ENCODE peak calls at places on chromosomes 1 and 21, in seven cellular contexts. One of them, this sample, is unnamed.

GRCh38 chr1:85109475-85109874 is 61.2 kb upstream of the MCOLN3 start:
- DNase-seq in choroid plexus epithelial cell: peak; percentile 86
- DNase-seq in HL-60: no peak
- DNase-seq in left ventricle myocardium inferior: peak; percentile 26
- DNase-seq in HT1080: peak; percentile 57
- DNase-seq in stimulated activated naive CD8-positive, alpha-beta T cell treated with anti-CD3 and anti-CD28 coated beads, Interleukin-15, Interleukin-2, amounts not matched to agents 100 U/mL and 50 U/mL, for 24 hours: peak; percentile 28
- DNase-seq in naive thymus-derived CD8-positive, alpha-beta T cell: peak; percentile 76
- DNase-seq in this sample: peak; percentile 58

GRCh38 chr1:241627453-241628329 is 12.5 kb downstream of the CHML start:
- DNase-seq in choroid plexus epithelial cell: peak; percentile 92
- DNase-seq in HL-60: no peak
- DNase-seq in left ventricle myocardium inferior: no peak
- DNase-seq in HT1080: peak; percentile 66
- DNase-seq in stimulated activated naive CD8-positive, alpha-beta T cell treated with anti-CD3 and anti-CD28 coated beads, Interleukin-15, Interleukin-2, amounts not matched to agents 100 U/mL and 50 U/mL, for 24 hours: peak; percentile 20
- DNase-seq in naive thymus-derived CD8-positive, alpha-beta T cell: peak; percentile 78
- DNase-seq in this sample: no peak

GRCh38 chr1:213678348-213678747 is 309.4 kb upstream of the PROX1 start:
- DNase-seq in choroid plexus epithelial cell: no peak
- DNase-seq in HL-60: no peak
- DNase-seq in left ventricle myocardium inferior: no peak
- DNase-seq in HT1080: no peak
- DNase-seq in stimulated activated naive CD8-positive, alpha-beta T cell treated with anti-CD3 and anti-CD28 coated beads, Interleukin-15, Interleukin-2, amounts not matched to agents 100 U/mL and 50 U/mL, for 24 hours: no peak
- DNase-seq in naive thymus-derived CD8-positive, alpha-beta T cell: no peak
- DNase-seq in this sample: no peak

GRCh38 chr1:237235080-237235479 is 193.1 kb downstream of the RYR2 start:
- DNase-seq in choroid plexus epithelial cell: no peak
- DNase-seq in HL-60: no peak
- DNase-seq in left ventricle myocardium inferior: no peak
- DNase-seq in HT1080: no peak
- DNase-seq in stimulated activated naive CD8-positive, alpha-beta T cell treated with anti-CD3 and anti-CD28 coated beads, Interleukin-15, Interleukin-2, amounts not matched to agents 100 U/mL and 50 U/mL, for 24 hours: no peak
- DNase-seq in naive thymus-derived CD8-positive, alpha-beta T cell: no peak
- DNase-seq in this sample: peak; percentile 71

GRCh38 chr1:41769068-41769467 is 149.7 kb downstream of the HIVEP3 start:
- DNase-seq in choroid plexus epithelial cell: peak; percentile 48
- DNase-seq in HL-60: no peak
- DNase-seq in left ventricle myocardium inferior: no peak
- DNase-seq in HT1080: no peak
- DNase-seq in stimulated activated naive CD8-positive, alpha-beta T cell treated with anti-CD3 and anti-CD28 coated beads, Interleukin-15, Interleukin-2, amounts not matched to agents 100 U/mL and 50 U/mL, for 24 hours: no peak
- DNase-seq in naive thymus-derived CD8-positive, alpha-beta T cell: no peak
- DNase-seq in this sample: no peak

GRCh38 chr1:154608522-154609294 is 722 bp upstream of the ADAR start:
- DNase-seq in choroid plexus epithelial cell: peak; percentile 69
- DNase-seq in HL-60: no peak
- DNase-seq in left ventricle myocardium inferior: peak; percentile 27
- DNase-seq in HT1080: peak; percentile 45
- DNase-seq in stimulated activated naive CD8-positive, alpha-beta T cell treated with anti-CD3 and anti-CD28 coated beads, Interleukin-15, Interleukin-2, amounts not matched to agents 100 U/mL and 50 U/mL, for 24 hours: peak; percentile 48
- DNase-seq in naive thymus-derived CD8-positive, alpha-beta T cell: peak; percentile 65
- DNase-seq in this sample: peak; percentile 30

GRCh38 chr1:33241866-33242265 is 14.4 kb upstream of the ZNF362 start:
- DNase-seq in choroid plexus epithelial cell: no peak
- DNase-seq in HL-60: no peak
- DNase-seq in left ventricle myocardium inferior: no peak
- DNase-seq in HT1080: no peak
- DNase-seq in stimulated activated naive CD8-positive, alpha-beta T cell treated with anti-CD3 and anti-CD28 coated beads, Interleukin-15, Interleukin-2, amounts not matched to agents 100 U/mL and 50 U/mL, for 24 hours: no peak
- DNase-seq in naive thymus-derived CD8-positive, alpha-beta T cell: no peak
- DNase-seq in this sample: no peak

GRCh38 chr1:156746716-156747631 is 4.5 kb downstream of the HDGF start:
- DNase-seq in choroid plexus epithelial cell: peak; percentile 95
- DNase-seq in HL-60: peak; percentile 79
- DNase-seq in left ventricle myocardium inferior: peak; percentile 93
- DNase-seq in HT1080: peak; percentile 89
- DNase-seq in stimulated activated naive CD8-positive, alpha-beta T cell treated with anti-CD3 and anti-CD28 coated beads, Interleukin-15, Interleukin-2, amounts not matched to agents 100 U/mL and 50 U/mL, for 24 hours: peak; percentile 78
- DNase-seq in naive thymus-derived CD8-positive, alpha-beta T cell: peak; percentile 85
- DNase-seq in this sample: peak; percentile 91

GRCh38 chr1:48946070-48946469 is 169.4 kb upstream of the BEND5 start:
- DNase-seq in choroid plexus epithelial cell: no peak
- DNase-seq in HL-60: no peak
- DNase-seq in left ventricle myocardium inferior: no peak
- DNase-seq in HT1080: no peak
- DNase-seq in stimulated activated naive CD8-positive, alpha-beta T cell treated with anti-CD3 and anti-CD28 coated beads, Interleukin-15, Interleukin-2, amounts not matched to agents 100 U/mL and 50 U/mL, for 24 hours: no peak
- DNase-seq in naive thymus-derived CD8-positive, alpha-beta T cell: no peak
- DNase-seq in this sample: no peak

GRCh38 chr1:230407351-230407750 is 18.8 kb downstream of the PGBD5 start:
- DNase-seq in choroid plexus epithelial cell: no peak
- DNase-seq in HL-60: no peak
- DNase-seq in left ventricle myocardium inferior: no peak
- DNase-seq in HT1080: no peak
- DNase-seq in stimulated activated naive CD8-positive, alpha-beta T cell treated with anti-CD3 and anti-CD28 coated beads, Interleukin-15, Interleukin-2, amounts not matched to agents 100 U/mL and 50 U/mL, for 24 hours: no peak
- DNase-seq in naive thymus-derived CD8-positive, alpha-beta T cell: no peak
- DNase-seq in this sample: no peak

GRCh38 chr1:53417003-53417402 is 42.2 kb upstream of the DMRTB1 start:
- DNase-seq in choroid plexus epithelial cell: no peak
- DNase-seq in HL-60: no peak
- DNase-seq in left ventricle myocardium inferior: no peak
- DNase-seq in HT1080: no peak
- DNase-seq in stimulated activated naive CD8-positive, alpha-beta T cell treated with anti-CD3 and anti-CD28 coated beads, Interleukin-15, Interleukin-2, amounts not matched to agents 100 U/mL and 50 U/mL, for 24 hours: no peak
- DNase-seq in naive thymus-derived CD8-positive, alpha-beta T cell: no peak
- DNase-seq in this sample: no peak

GRCh38 chr1:203128691-203129500 is 1.4 kb downstream of the ADORA1 start:
- DNase-seq in choroid plexus epithelial cell: no peak
- DNase-seq in HL-60: no peak
- DNase-seq in left ventricle myocardium inferior: no peak
- DNase-seq in HT1080: no peak
- DNase-seq in stimulated activated naive CD8-positive, alpha-beta T cell treated with anti-CD3 and anti-CD28 coated beads, Interleukin-15, Interleukin-2, amounts not matched to agents 100 U/mL and 50 U/mL, for 24 hours: no peak
- DNase-seq in naive thymus-derived CD8-positive, alpha-beta T cell: no peak
- DNase-seq in this sample: no peak

GRCh38 chr1:204350857-204351573 is 8.7 kb downstream of the PLEKHA6 start:
- DNase-seq in choroid plexus epithelial cell: peak; percentile 82
- DNase-seq in HL-60: no peak
- DNase-seq in left ventricle myocardium inferior: peak; percentile 81
- DNase-seq in HT1080: peak; percentile 10
- DNase-seq in stimulated activated naive CD8-positive, alpha-beta T cell treated with anti-CD3 and anti-CD28 coated beads, Interleukin-15, Interleukin-2, amounts not matched to agents 100 U/mL and 50 U/mL, for 24 hours: peak; percentile 55
- DNase-seq in naive thymus-derived CD8-positive, alpha-beta T cell: no peak
- DNase-seq in this sample: peak; percentile 54

GRCh38 chr21:43979654-43980053 is 32.5 kb upstream of the TRAPPC10 start:
- DNase-seq in choroid plexus epithelial cell: peak; percentile 14
- DNase-seq in HL-60: no peak
- DNase-seq in left ventricle myocardium inferior: no peak
- DNase-seq in HT1080: no peak
- DNase-seq in stimulated activated naive CD8-positive, alpha-beta T cell treated with anti-CD3 and anti-CD28 coated beads, Interleukin-15, Interleukin-2, amounts not matched to agents 100 U/mL and 50 U/mL, for 24 hours: no peak
- DNase-seq in naive thymus-derived CD8-positive, alpha-beta T cell: no peak
- DNase-seq in this sample: no peak

GRCh38 chr1:234214129-234214910 is 158.9 kb upstream of the COA6 start:
- DNase-seq in choroid plexus epithelial cell: peak; percentile 9
- DNase-seq in HL-60: no peak
- DNase-seq in left ventricle myocardium inferior: no peak
- DNase-seq in HT1080: no peak
- DNase-seq in stimulated activated naive CD8-positive, alpha-beta T cell treated with anti-CD3 and anti-CD28 coated beads, Interleukin-15, Interleukin-2, amounts not matched to agents 100 U/mL and 50 U/mL, for 24 hours: peak; percentile 51
- DNase-seq in naive thymus-derived CD8-positive, alpha-beta T cell: no peak
- DNase-seq in this sample: peak; percentile 59

GRCh38 chr1:75034376-75034775 is 99.8 kb upstream of the LHX8 start:
- DNase-seq in choroid plexus epithelial cell: no peak
- DNase-seq in HL-60: no peak
- DNase-seq in left ventricle myocardium inferior: no peak
- DNase-seq in HT1080: peak; percentile 50
- DNase-seq in stimulated activated naive CD8-positive, alpha-beta T cell treated with anti-CD3 and anti-CD28 coated beads, Interleukin-15, Interleukin-2, amounts not matched to agents 100 U/mL and 50 U/mL, for 24 hours: no peak
- DNase-seq in naive thymus-derived CD8-positive, alpha-beta T cell: no peak
- DNase-seq in this sample: no peak

GRCh38 chr1:95229042-95229441 is 5.0 kb upstream of the RWDD3 start:
- DNase-seq in choroid plexus epithelial cell: peak; percentile 33
- DNase-seq in HL-60: no peak
- DNase-seq in left ventricle myocardium inferior: no peak
- DNase-seq in HT1080: no peak
- DNase-seq in stimulated activated naive CD8-positive, alpha-beta T cell treated with anti-CD3 and anti-CD28 coated beads, Interleukin-15, Interleukin-2, amounts not matched to agents 100 U/mL and 50 U/mL, for 24 hours: no peak
- DNase-seq in naive thymus-derived CD8-positive, alpha-beta T cell: no peak
- DNase-seq in this sample: no peak

GRCh38 chr1:153877112-153877511 is 45.7 kb downstream of the GATAD2B start:
- DNase-seq in choroid plexus epithelial cell: no peak
- DNase-seq in HL-60: no peak
- DNase-seq in left ventricle myocardium inferior: no peak
- DNase-seq in HT1080: no peak
- DNase-seq in stimulated activated naive CD8-positive, alpha-beta T cell treated with anti-CD3 and anti-CD28 coated beads, Interleukin-15, Interleukin-2, amounts not matched to agents 100 U/mL and 50 U/mL, for 24 hours: no peak
- DNase-seq in naive thymus-derived CD8-positive, alpha-beta T cell: no peak
- DNase-seq in this sample: no peak

This sample was measured in lung.